ENCODE peak calls at places on chromosome 6, in six cellular contexts. I is endothelial cell of umbilical vein, M is A549, W is HepG2, A is WTC11, J is H1. B is an unnamed sample.

GRCh38 chr6:33858804-33859203 is 55.0 kb upstream of the MLN start:
- DNase-seq in I (no peak), M (no peak), W (no peak), A (no peak), J (no peak), B (no peak)

GRCh38 chr6:28943557-28944411 is 20.0 kb upstream of the TRIM27 start:
- DNase-seq in I (peak; percentile 66), M (peak; percentile 87), W (peak; percentile 84), A (peak; percentile 92), J (peak; percentile 98), B (peak; percentile 93)

GRCh38 chr6:109153752-109154151 is 58.4 kb downstream of the CEP57L1 start:
- DNase-seq in I (no peak), M (no peak), W (no peak), A (no peak), J (no peak), B (no peak)

GRCh38 chr6:31243508-31243907 is 28.4 kb downstream of the HLA-C start:
- DNase-seq in I (no peak), M (no peak), W (no peak), A (no peak), J (no peak), B (no peak)

GRCh38 chr6:99882151-99882702 is 111.8 kb downstream of the MCHR2 start:
- DNase-seq in I (no peak), M (no peak), W (no peak), A (no peak), J (no peak), B (no peak)

GRCh38 chr6:145428656-145429173 is 306.6 kb downstream of the EPM2A start:
- DNase-seq in I (no peak), M (no peak), W (no peak), A (no peak), J (no peak), B (no peak)

GRCh38 chr6:15663057-15663638 is 320 bp upstream of the DTNBP1 start:
- DNase-seq in I (peak; percentile 79), M (peak; percentile 54), W (no peak), A (no peak), J (no peak), B (peak; percentile 98)

GRCh38 chr6:98310408-98310807 is 524.0 kb upstream of the POU3F2 start:
- DNase-seq in I (no peak), M (no peak), W (no peak), A (no peak), J (no peak), B (no peak)

GRCh38 chr6:71533939-71534379 is 245.3 kb downstream of the OGFRL1 start:
- DNase-seq in I (peak; percentile 36), M (peak; percentile 1), W (peak; percentile 2), A (no peak), J (no peak), B (peak; percentile 19)

GRCh38 chr6:88840806-88841539 is 122.4 kb downstream of the RNGTT start:
- DNase-seq in I (no peak), M (no peak), W (peak; percentile 85), A (no peak), J (no peak), B (no peak)

GRCh38 chr6:1787894-1788293 is 178.2 kb downstream of the FOXC1 start:
- DNase-seq in I (peak; percentile 92), M (no peak), W (no peak), A (no peak), J (no peak), B (no peak)

GRCh38 chr6:30685157-30685976 is 1.1 kb downstream of the PPP1R18 start:
- DNase-seq in I (peak; percentile 34), M (no peak), W (no peak), A (no peak), J (no peak), B (peak; percentile 57)

GRCh38 chr6:107493158-107494057 is 3.5 kb downstream of the SOBP start:
- DNase-seq in I (peak; percentile 22), M (no peak), W (peak; percentile 98), A (no peak), J (no peak), B (no peak)

GRCh38 chr6:16802071-16802470 is 40.8 kb upstream of the ATXN1 start:
- DNase-seq in I (no peak), M (no peak), W (no peak), A (no peak), J (no peak), B (no peak)

GRCh38 chr6:73937805-73938204 is 241.8 kb downstream of the CD109 start:
- DNase-seq in I (no peak), M (no peak), W (no peak), A (no peak), J (no peak), B (no peak)

GRCh38 chr6:168196881-168197635 is 118.0 kb upstream of the FRMD1 start:
- DNase-seq in I (no peak), M (no peak), W (no peak), A (no peak), J (peak; percentile 28), B (no peak)

GRCh38 chr6:44667668-44668390 is 280.3 kb downstream of the CDC5L start:
- DNase-seq in I (no peak), M (peak; percentile 38), W (peak; percentile 39), A (peak; percentile 68), J (peak; percentile 75), B (peak; percentile 54)
- TF ChIP-seq JUN in I (no peak), M (no peak), W (no peak), A (no peak), J (no peak), B (no peak)

GRCh38 chr6:170084166-170084730 is 206.6 kb downstream of the DLL1 start:
- DNase-seq in I (no peak), M (no peak), W (no peak), A (no peak), J (no peak), B (no peak)

GRCh38 chr6:170085475-170086401 is 205.1 kb downstream of the DLL1 start:
- DNase-seq in I (no peak), M (no peak), W (no peak), A (no peak), J (peak; percentile 33), B (no peak)

GRCh38 chr6:170088349-170088951 is 202.4 kb downstream of the DLL1 start:
- DNase-seq in I (no peak), M (no peak), W (no peak), A (peak; percentile 6), J (no peak), B (no peak)

GRCh38 chr6:170087946-170088348 is 202.9 kb downstream of the DLL1 start:
- DNase-seq in I (no peak), M (no peak), W (no peak), A (peak; percentile 9), J (peak; percentile 43), B (no peak)

GRCh38 chr6:170086639-170087420 is 204.0 kb downstream of the DLL1 start:
- DNase-seq in I (no peak), M (no peak), W (no peak), A (peak; percentile 4), J (no peak), B (no peak)
- TF ChIP-seq JUN in I (no peak), M (no peak), W (no peak), A (no peak), J (no peak), B (no peak)

GRCh38 chr6:102126488-102126887 is 733.0 kb downstream of the GRIK2 start:
- DNase-seq in I (no peak), M (no peak), W (peak; percentile 15), A (no peak), J (no peak), B (no peak)

DNA sequence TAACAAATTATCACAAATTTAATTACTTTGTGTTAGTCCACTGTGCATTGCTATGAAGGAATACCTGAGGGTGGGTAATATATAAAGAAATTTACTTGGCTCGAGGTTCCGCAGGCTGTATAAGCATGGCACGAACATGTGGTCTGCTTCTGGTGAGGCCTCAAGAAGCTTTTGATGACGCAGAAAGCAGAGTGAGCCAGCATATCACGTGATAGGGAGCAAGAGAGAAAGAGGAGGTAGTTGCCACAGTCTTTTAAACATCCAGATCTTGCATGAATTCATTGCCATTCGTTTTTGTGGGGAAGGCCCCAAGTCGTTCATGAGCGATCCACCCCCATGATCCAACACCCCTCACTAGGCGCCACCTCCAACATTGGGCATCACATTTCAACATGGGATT is 733.7 kb downstream of the GRIK2 start:
- DNase-seq in I (no peak), M (no peak), W (no peak), A (no peak), J (no peak), B (no peak)
- TF ChIP-seq JUN in I (no peak), M (no peak), W (no peak), A (no peak), J (no peak), B (no peak)

GRCh38 chr6:170108890-170109587 is 181.8 kb downstream of the DLL1 start:
- DNase-seq in I (no peak), M (no peak), W (no peak), A (no peak), J (peak; percentile 6), B (no peak)

GRCh38 chr6:170107606-170108222 is 183.2 kb downstream of the DLL1 start:
- DNase-seq in I (no peak), M (no peak), W (no peak), A (no peak), J (peak; percentile 24), B (no peak)

GRCh38 chr6:170110201-170111140 is 180.4 kb downstream of the DLL1 start:
- DNase-seq in I (no peak), M (no peak), W (no peak), A (no peak), J (peak; percentile 40), B (no peak)

GRCh38 chr6:170108456-170108855 is 182.4 kb downstream of the DLL1 start:
- DNase-seq in I (no peak), M (no peak), W (no peak), A (no peak), J (peak; percentile 32), B (no peak)

DNA sequence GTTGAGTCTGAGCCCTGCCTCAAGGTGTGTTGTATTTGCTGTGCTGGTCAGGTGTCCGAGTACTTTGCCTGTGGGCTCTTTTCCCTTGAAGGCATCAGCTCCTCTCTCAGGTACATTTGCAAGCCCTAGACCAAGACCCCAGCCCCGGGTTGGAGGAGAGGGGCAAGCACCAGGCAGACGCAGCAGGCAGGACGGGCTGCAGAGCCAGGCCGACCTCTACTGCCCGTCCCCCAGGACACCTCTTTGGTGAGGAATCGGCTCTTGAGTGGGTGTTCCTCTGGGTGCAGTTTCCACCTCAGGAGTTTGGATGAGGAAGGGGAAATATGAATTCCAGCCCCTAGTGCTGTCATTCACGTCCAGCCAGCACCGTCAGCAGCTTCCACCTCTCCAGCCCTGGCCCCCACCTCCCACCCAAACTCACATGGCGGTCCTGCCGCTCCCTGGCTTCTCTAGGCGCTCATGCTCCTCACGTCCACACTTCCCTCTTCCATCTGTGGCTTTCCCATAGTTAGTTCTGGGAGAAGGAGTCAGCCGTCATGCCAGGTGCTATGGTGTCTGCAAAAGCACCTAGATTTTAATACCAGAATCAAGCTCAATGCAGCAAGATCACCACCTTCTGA is 183.9 kb downstream of the DLL1 start:
- DNase-seq in I (no peak), M (no peak), W (no peak), A (no peak), J (peak; percentile 34), B (no peak)
- TF ChIP-seq JUN in I (no peak), M (no peak), W (no peak), A (no peak), J (no peak), B (no peak)